ENCODE peak calls at places on chromosome 17, in six cellular contexts. One of them, this sample, is unnamed.

GRCh38 chr17:28743243-28744103 is at the start of gene TRAF4:
- DNase-seq in tibial nerve: peak; percentile 73
- DNase-seq in PC-3: peak; percentile 80
- DNase-seq in lower leg skin: peak; percentile 69
- DNase-seq in HL-60: peak; percentile 66
- DNase-seq in right atrium auricular region: no peak
- DNase-seq in this sample: peak; percentile 78

GRCh38 chr17:48462946-48463345 is 32.9 kb upstream of the SKAP1 start:
- DNase-seq in PC-3: no peak
- DNase-seq in right atrium auricular region: no peak
- DNase-seq in HL-60: no peak
- DNase-seq in tibial nerve: no peak
- DNase-seq in lower leg skin: no peak
- DNase-seq in this sample: no peak

GRCh38 chr17:12631076-12631475 is 34.6 kb upstream of the MYOCD start:
- DNase-seq in PC-3: no peak
- DNase-seq in tibial nerve: no peak
- DNase-seq in lower leg skin: no peak
- DNase-seq in HL-60: no peak
- DNase-seq in right atrium auricular region: no peak
- DNase-seq in this sample: no peak

GRCh38 chr17:16106161-16106891 is 106.7 kb downstream of the TTC19 start:
- DNase-seq in tibial nerve: no peak
- DNase-seq in PC-3: no peak
- DNase-seq in lower leg skin: no peak
- DNase-seq in HL-60: no peak
- DNase-seq in right atrium auricular region: no peak
- DNase-seq in this sample: peak; percentile 1

GRCh38 chr17:58400826-58401225 is 16.5 kb downstream of the RNF43 start:
- DNase-seq in right atrium auricular region: no peak
- DNase-seq in lower leg skin: no peak
- DNase-seq in HL-60: no peak
- DNase-seq in PC-3: no peak
- DNase-seq in tibial nerve: no peak
- DNase-seq in this sample: no peak

GRCh38 chr17:40103742-40104095 is 3.3 kb upstream of the NR1D1 start:
- DNase-seq in PC-3: no peak
- DNase-seq in lower leg skin: no peak
- DNase-seq in HL-60: no peak
- DNase-seq in tibial nerve: no peak
- DNase-seq in right atrium auricular region: no peak
- DNase-seq in this sample: no peak

GRCh38 chr17:78013683-78014467 is 55.4 kb downstream of the TNRC6C start:
- DNase-seq in right atrium auricular region: peak; percentile 74
- DNase-seq in lower leg skin: peak; percentile 56
- DNase-seq in PC-3: peak; percentile 85
- DNase-seq in tibial nerve: peak; percentile 45
- DNase-seq in HL-60: peak; percentile 60
- DNase-seq in this sample: no peak

GRCh38 chr17:76026714-76027158 is 370 bp downstream of the EVPL start:
- DNase-seq in PC-3: peak; percentile 27
- DNase-seq in HL-60: no peak
- DNase-seq in lower leg skin: no peak
- DNase-seq in right atrium auricular region: no peak
- DNase-seq in tibial nerve: no peak
- DNase-seq in this sample: no peak

GRCh38 chr17:39240631-39241030 is 14.9 kb upstream of the STAC2 start:
- DNase-seq in HL-60: no peak
- DNase-seq in lower leg skin: no peak
- DNase-seq in PC-3: no peak
- DNase-seq in tibial nerve: no peak
- DNase-seq in right atrium auricular region: no peak
- DNase-seq in this sample: no peak

GRCh38 chr17:66386789-66387351 is 84.5 kb downstream of the PRKCA start:
- DNase-seq in lower leg skin: no peak
- DNase-seq in tibial nerve: no peak
- DNase-seq in HL-60: no peak
- DNase-seq in right atrium auricular region: no peak
- DNase-seq in PC-3: peak; percentile 83
- DNase-seq in this sample: no peak

GRCh38 chr17:19010729-19011505 is 6.4 kb upstream of the FAM83G start:
- DNase-seq in right atrium auricular region: no peak
- DNase-seq in PC-3: peak; percentile 37
- DNase-seq in tibial nerve: no peak
- DNase-seq in lower leg skin: no peak
- DNase-seq in HL-60: no peak
- DNase-seq in this sample: no peak

GRCh38 chr17:12940699-12941098 is 77.1 kb downstream of the ELAC2 start:
- DNase-seq in PC-3: no peak
- DNase-seq in lower leg skin: no peak
- DNase-seq in tibial nerve: no peak
- DNase-seq in HL-60: no peak
- DNase-seq in right atrium auricular region: no peak
- DNase-seq in this sample: no peak

GRCh38 chr17:58991718-58992331 is 114.9 kb downstream of the TRIM37 start:
- DNase-seq in right atrium auricular region: no peak
- DNase-seq in lower leg skin: no peak
- DNase-seq in PC-3: peak; percentile 14
- DNase-seq in HL-60: no peak
- DNase-seq in tibial nerve: no peak
- DNase-seq in this sample: no peak

GRCh38 chr17:27600471-27600870 is 30.5 kb upstream of the LGALS9 start:
- DNase-seq in tibial nerve: no peak
- DNase-seq in PC-3: no peak
- DNase-seq in lower leg skin: no peak
- DNase-seq in right atrium auricular region: no peak
- DNase-seq in HL-60: no peak
- DNase-seq in this sample: peak; percentile 50

GRCh38 chr17:35345926-35346771 is 27.3 kb downstream of the SLFN11 start:
- DNase-seq in HL-60: peak; percentile 89
- DNase-seq in right atrium auricular region: peak; percentile 82
- DNase-seq in lower leg skin: peak; percentile 67
- DNase-seq in PC-3: no peak
- DNase-seq in tibial nerve: peak; percentile 31
- DNase-seq in this sample: peak; percentile 8

GRCh38 chr17:64269687-64270649 is 6.9 kb upstream of the TEX2 start:
- DNase-seq in right atrium auricular region: no peak
- DNase-seq in PC-3: no peak
- DNase-seq in lower leg skin: no peak
- DNase-seq in HL-60: no peak
- DNase-seq in tibial nerve: no peak
- DNase-seq in this sample: no peak

GRCh38 chr17:29617125-29617480 is 5.6 kb downstream of the CORO6 start:
- DNase-seq in PC-3: peak; percentile 81
- DNase-seq in HL-60: peak; percentile 93
- DNase-seq in tibial nerve: no peak
- DNase-seq in right atrium auricular region: peak; percentile 83
- DNase-seq in lower leg skin: peak; percentile 68
- DNase-seq in this sample: no peak

GRCh38 chr17:61737820-61738219 is 125.5 kb downstream of the BRIP1 start:
- DNase-seq in PC-3: no peak
- DNase-seq in tibial nerve: no peak
- DNase-seq in HL-60: no peak
- DNase-seq in right atrium auricular region: no peak
- DNase-seq in lower leg skin: no peak
- DNase-seq in this sample: no peak

GRCh38 chr17:31674717-31675349 is 184.2 kb downstream of the COPRS start:
- DNase-seq in right atrium auricular region: no peak
- DNase-seq in PC-3: peak; percentile 75
- DNase-seq in HL-60: no peak
- DNase-seq in tibial nerve: no peak
- DNase-seq in lower leg skin: no peak
- DNase-seq in this sample: peak; percentile 16

GRCh38 chr17:7241783-7242716 is at the start of gene GABARAP:
- DNase-seq in tibial nerve: peak; percentile 94
- DNase-seq in HL-60: peak; percentile 83
- DNase-seq in lower leg skin: peak; percentile 93
- DNase-seq in PC-3: peak; percentile 80
- DNase-seq in right atrium auricular region: peak; percentile 94
- DNase-seq in this sample: peak; percentile 71

GRCh38 chr17:61399131-61400057 is at the start of gene TBX2:
- DNase-seq in tibial nerve: peak; percentile 88
- DNase-seq in HL-60: no peak
- DNase-seq in PC-3: peak; percentile 85
- DNase-seq in right atrium auricular region: peak; percentile 84
- DNase-seq in lower leg skin: no peak
- DNase-seq in this sample: peak; percentile 83

DNA sequence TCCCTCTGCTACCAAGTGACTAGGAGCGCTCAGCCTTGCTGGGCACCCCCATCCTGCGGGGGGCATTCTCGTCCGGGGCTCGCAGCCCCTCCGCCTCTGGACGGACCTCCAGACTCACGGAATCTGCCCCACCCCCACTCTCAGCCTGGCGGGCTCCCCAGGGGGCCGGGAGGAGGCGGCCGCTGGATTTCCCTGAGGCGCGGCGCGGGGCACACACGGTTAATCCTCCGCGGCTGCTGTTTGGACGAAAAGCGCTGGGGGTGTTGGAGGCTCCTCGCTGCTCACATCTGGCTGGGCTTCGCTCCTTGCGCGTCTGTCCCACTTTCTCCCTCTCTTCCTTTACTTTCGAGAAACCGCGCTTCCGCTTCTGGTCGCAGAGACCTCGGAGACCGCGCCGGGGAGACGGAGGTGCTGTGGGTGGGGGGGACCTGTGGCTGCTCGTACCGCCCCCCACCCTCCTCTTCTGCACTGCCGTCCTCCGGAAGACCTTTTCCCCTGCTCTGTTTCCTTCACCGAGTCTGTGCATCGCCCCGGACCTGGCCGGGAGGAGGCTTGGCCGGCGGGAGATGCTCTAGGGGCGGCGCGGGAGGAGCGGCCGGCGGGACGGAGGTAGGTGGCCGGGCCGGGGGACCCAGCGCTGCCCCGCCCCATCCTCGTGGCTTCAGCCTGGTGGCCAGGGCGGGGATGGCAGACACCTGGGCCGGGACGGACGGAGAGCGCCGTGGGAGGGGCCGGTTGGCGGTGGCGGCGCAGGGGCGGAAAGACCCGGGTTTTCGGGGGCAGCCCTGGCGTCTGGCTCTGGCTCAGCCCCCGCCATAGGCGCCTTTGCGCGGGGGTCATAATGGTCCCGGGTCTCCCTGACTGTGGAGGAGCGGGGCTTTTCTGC is at the start of gene C1QTNF1:
- DNase-seq in PC-3: peak; percentile 75
- DNase-seq in lower leg skin: no peak
- DNase-seq in HL-60: no peak
- DNase-seq in tibial nerve: peak; percentile 18
- DNase-seq in right atrium auricular region: peak; percentile 79
- DNase-seq in this sample: no peak
- TF ChIP-seq CTCF in PC-3: peak; percentile 48
- TF ChIP-seq CTCF in lower leg skin: no peak
- TF ChIP-seq CTCF in HL-60: no peak
- TF ChIP-seq CTCF in tibial nerve: peak; percentile 31
- TF ChIP-seq CTCF in right atrium auricular region: peak; percentile 50
- TF ChIP-seq CTCF in this sample: peak; percentile 9

GRCh38 chr17:36641331-36641876 is 40.0 kb downstream of the MRM1 start:
- DNase-seq in tibial nerve: no peak
- DNase-seq in right atrium auricular region: no peak
- DNase-seq in PC-3: no peak
- DNase-seq in HL-60: no peak
- DNase-seq in lower leg skin: no peak
- DNase-seq in this sample: no peak

GRCh38 chr17:36640346-36640745 is 39.0 kb downstream of the MRM1 start:
- DNase-seq in HL-60: no peak
- DNase-seq in tibial nerve: no peak
- DNase-seq in PC-3: no peak
- DNase-seq in lower leg skin: no peak
- DNase-seq in right atrium auricular region: no peak
- DNase-seq in this sample: no peak

GRCh38 chr17:36643086-36643685 is 41.8 kb downstream of the MRM1 start:
- DNase-seq in PC-3: no peak
- DNase-seq in lower leg skin: no peak
- DNase-seq in right atrium auricular region: no peak
- DNase-seq in tibial nerve: no peak
- DNase-seq in HL-60: no peak
- DNase-seq in this sample: no peak

GRCh38 chr17:36640836-36641235 is 39.5 kb downstream of the MRM1 start:
- DNase-seq in lower leg skin: no peak
- DNase-seq in right atrium auricular region: no peak
- DNase-seq in tibial nerve: no peak
- DNase-seq in PC-3: no peak
- DNase-seq in HL-60: no peak
- DNase-seq in this sample: no peak

GRCh38 chr17:36641877-36642845 is 40.8 kb downstream of the MRM1 start:
- DNase-seq in PC-3: no peak
- DNase-seq in right atrium auricular region: no peak
- DNase-seq in HL-60: no peak
- DNase-seq in tibial nerve: no peak
- DNase-seq in lower leg skin: no peak
- DNase-seq in this sample: no peak
- H3K4me3 ChIP-seq in PC-3: no peak overlapping the region
- H3K4me3 ChIP-seq in right atrium auricular region: peak overlapping the region; percentile 9
- H3K4me3 ChIP-seq in HL-60: no peak overlapping the region
- H3K4me3 ChIP-seq in tibial nerve: peak overlapping the region; percentile 17
- H3K4me3 ChIP-seq in lower leg skin: peak overlapping the region; percentile 9
- H3K4me3 ChIP-seq in this sample: peak overlapping the region; percentile 29

GRCh38 chr17:56630202-56630601 is 36.7 kb downstream of the NOG start:
- DNase-seq in PC-3: no peak
- DNase-seq in tibial nerve: no peak
- DNase-seq in HL-60: no peak
- DNase-seq in lower leg skin: no peak
- DNase-seq in right atrium auricular region: no peak
- DNase-seq in this sample: no peak

GRCh38 chr17:56624947-56625346 is 31.4 kb downstream of the NOG start:
- DNase-seq in PC-3: no peak
- DNase-seq in right atrium auricular region: no peak
- DNase-seq in lower leg skin: no peak
- DNase-seq in tibial nerve: no peak
- DNase-seq in HL-60: no peak
- DNase-seq in this sample: no peak

GRCh38 chr17:56633681-56634080 is 40.2 kb downstream of the NOG start:
- DNase-seq in HL-60: no peak
- DNase-seq in lower leg skin: no peak
- DNase-seq in tibial nerve: no peak
- DNase-seq in PC-3: peak; percentile 22
- DNase-seq in right atrium auricular region: no peak
- DNase-seq in this sample: no peak

GRCh38 chr17:56624315-56624714 is 30.8 kb downstream of the NOG start:
- DNase-seq in lower leg skin: no peak
- DNase-seq in right atrium auricular region: no peak
- DNase-seq in HL-60: peak; percentile 46
- DNase-seq in tibial nerve: no peak
- DNase-seq in PC-3: no peak
- DNase-seq in this sample: no peak

GRCh38 chr17:56629450-56630187 is 36.1 kb downstream of the NOG start:
- DNase-seq in HL-60: peak; percentile 5
- DNase-seq in right atrium auricular region: no peak
- DNase-seq in tibial nerve: no peak
- DNase-seq in lower leg skin: no peak
- DNase-seq in PC-3: peak; percentile 71
- DNase-seq in this sample: no peak
- TF ChIP-seq CTCF in HL-60: peak; percentile 26
- TF ChIP-seq CTCF in right atrium auricular region: no peak
- TF ChIP-seq CTCF in tibial nerve: no peak
- TF ChIP-seq CTCF in lower leg skin: no peak
- TF ChIP-seq CTCF in PC-3: peak; percentile 70
- TF ChIP-seq CTCF in this sample: peak; percentile 46

GRCh38 chr17:2871205-2871604 is 75.0 kb downstream of the RAP1GAP2 start:
- DNase-seq in HL-60: no peak
- DNase-seq in right atrium auricular region: no peak
- DNase-seq in lower leg skin: no peak
- DNase-seq in PC-3: no peak
- DNase-seq in tibial nerve: no peak
- DNase-seq in this sample: no peak
- H3K4me3 ChIP-seq in HL-60: no peak overlapping the region
- H3K4me3 ChIP-seq in right atrium auricular region: no peak overlapping the region
- H3K4me3 ChIP-seq in lower leg skin: no peak overlapping the region
- H3K4me3 ChIP-seq in PC-3: no peak overlapping the region
- H3K4me3 ChIP-seq in tibial nerve: no peak overlapping the region
- H3K4me3 ChIP-seq in this sample: no peak overlapping the region

GRCh38 chr17:81553018-81553615 is 964 bp upstream of the FAAP100 start:
- DNase-seq in tibial nerve: peak; percentile 70
- DNase-seq in lower leg skin: peak; percentile 72
- DNase-seq in HL-60: peak; percentile 89
- DNase-seq in PC-3: peak; percentile 85
- DNase-seq in right atrium auricular region: peak; percentile 74
- DNase-seq in this sample: no peak
- TF ChIP-seq CTCF in tibial nerve: no peak
- TF ChIP-seq CTCF in lower leg skin: no peak
- TF ChIP-seq CTCF in HL-60: no peak
- TF ChIP-seq CTCF in PC-3: peak; percentile 33
- TF ChIP-seq CTCF in right atrium auricular region: no peak
- TF ChIP-seq CTCF in this sample: no peak

This sample was measured in AG09309.